ENCODE peak calls at places on chromosomes 11 and 22, in ten cellular contexts. V is germinal center; B is NCI-H526 treated with DMSO at 0.1 percent for 48 hours; X is stimulated activated CD4-positive, alpha-beta T cell treated with anti-CD3 and anti-CD28 coated beads, TNF-alpha, amount 100 ng/mL, for 4 hours; P is activated gamma-delta T cell treated with Interleukin-2 at 50 U/mL for 16 hours; N is stimulated activated CD8-positive, alpha-beta memory T cell treated with anti-CD3 and anti-CD28 coated beads, Interleukin-4, amount 100 ng/mL, for 24 hours; C is amniotic stem cell; L is GM12891; W is NCI-H1092 treated with DMSO at 0.1 percent for 48 hours; G is BJ. E is an unnamed sample.

GRCh38 chr11:105968021-105968697 is 53.9 kb downstream of the MSANTD4 start:
- DNase-seq in V (no peak), B (no peak), X (no peak), P (no peak), N (no peak), C (no peak), L (no peak), W (no peak), G (no peak), E (no peak)

GRCh38 chr22:31148953-31149627 is 8.8 kb upstream of the PLA2G3 start:
- DNase-seq in V (peak; percentile 69), B (peak; percentile 51), X (no peak), P (no peak), N (no peak), C (peak; percentile 41), L (no peak), W (peak; percentile 72), G (no peak), E (no peak)

GRCh38 chr22:39454385-39454871 is 2.4 kb upstream of the MGAT3 start:
- DNase-seq in V (no peak), B (no peak), X (no peak), P (no peak), N (no peak), C (no peak), L (no peak), W (no peak), G (no peak), E (no peak)

GRCh38 chr11:28242596-28242995 is 134.4 kb downstream of the METTL15 start:
- DNase-seq in V (no peak), B (no peak), X (no peak), P (no peak), N (no peak), C (no peak), L (no peak), W (no peak), G (no peak), E (no peak)

GRCh38 chr11:122105009-122105828 is 10.8 kb downstream of the BLID start:
- DNase-seq in V (no peak), B (no peak), X (no peak), P (no peak), N (no peak), C (no peak), L (no peak), W (peak; percentile 43), G (no peak), E (no peak)

GRCh38 chr22:20992456-20993303 is 9.2 kb downstream of the THAP7 start:
- DNase-seq in V (no peak), B (no peak), X (no peak), P (no peak), N (no peak), C (no peak), L (no peak), W (no peak), G (no peak), E (no peak)

GRCh38 chr11:351411-351810 is 17.9 kb upstream of the B4GALNT4 start:
- DNase-seq in V (no peak), B (no peak), X (no peak), P (no peak), N (no peak), C (no peak), L (no peak), W (no peak), G (no peak), E (no peak)

GRCh38 chr11:126113515-126113957 is 50.9 kb upstream of the CDON start:
- DNase-seq in V (no peak), B (peak; percentile 59), X (no peak), P (no peak), N (no peak), C (peak; percentile 95), L (no peak), W (peak; percentile 67), G (peak; percentile 95), E (no peak)

GRCh38 chr11:61690706-61691377 is 10.7 kb downstream of the DAGLA start:
- DNase-seq in V (no peak), B (no peak), X (no peak), P (no peak), N (no peak), C (no peak), L (no peak), W (peak; percentile 90), G (no peak), E (no peak)

GRCh38 chr11:131823772-131824171 is 453.4 kb downstream of the NTM start:
- DNase-seq in V (no peak), B (no peak), X (no peak), P (no peak), N (no peak), C (no peak), L (no peak), W (peak; percentile 4), G (no peak), E (no peak)

GRCh38 chr22:39522567-39523300 is 2.4 kb downstream of the ATF4 start:
- DNase-seq in V (no peak), B (peak; percentile 34), X (no peak), P (no peak), N (no peak), C (no peak), L (no peak), W (peak; percentile 56), G (no peak), E (no peak)

GRCh38 chr11:11020747-11021149 is 162.9 kb upstream of the ZBED5 start:
- DNase-seq in V (no peak), B (peak; percentile 12), X (no peak), P (no peak), N (no peak), C (no peak), L (no peak), W (no peak), G (no peak), E (no peak)

GRCh38 chr11:71563401-71563800 is 2.0 kb upstream of the KRTAP5-10 start:
- DNase-seq in V (peak; percentile 27), B (peak; percentile 20), X (no peak), P (no peak), N (no peak), C (peak; percentile 11), L (peak; percentile 57), W (peak; percentile 12), G (no peak), E (no peak)

GRCh38 chr11:1888811-1889526 is 2.7 kb downstream of the PRR33 start:
- DNase-seq in V (no peak), B (no peak), X (peak; percentile 43), P (peak; percentile 89), N (peak; percentile 62), C (no peak), L (no peak), W (no peak), G (no peak), E (peak; percentile 45)

GRCh38 chr22:42621505-42622002 is 6.9 kb upstream of the POLDIP3 start:
- DNase-seq in V (peak; percentile 85), B (peak; percentile 17), X (peak; percentile 23), P (peak; percentile 46), N (peak; percentile 33), C (peak; percentile 35), L (peak; percentile 88), W (peak; percentile 12), G (no peak), E (no peak)

GRCh38 chr11:18772211-18772610 is 19.4 kb downstream of the PTPN5 start:
- DNase-seq in V (no peak), B (no peak), X (no peak), P (no peak), N (no peak), C (no peak), L (no peak), W (no peak), G (no peak), E (no peak)

GRCh38 chr22:31556627-31557203 is 60.4 kb downstream of the SFI1 start:
- DNase-seq in V (peak; percentile 59), B (no peak), X (no peak), P (no peak), N (no peak), C (no peak), L (no peak), W (peak; percentile 14), G (no peak), E (no peak)

GRCh38 chr11:35463211-35463810 is 44.0 kb upstream of the SLC1A2 start:
- DNase-seq in V (no peak), B (no peak), X (no peak), P (no peak), N (no peak), C (no peak), L (no peak), W (no peak), G (no peak), E (no peak)

GRCh38 chr22:30214703-30215405 is 31.7 kb downstream of the LIF start:
- DNase-seq in V (no peak), B (no peak), X (no peak), P (no peak), N (no peak), C (no peak), L (no peak), W (no peak), G (no peak), E (no peak)

GRCh38 chr11:91981995-91982394 is 242.6 kb upstream of the FAT3 start:
- DNase-seq in V (no peak), B (no peak), X (no peak), P (no peak), N (no peak), C (no peak), L (no peak), W (no peak), G (peak; percentile 99), E (no peak)

E was measured in CD14-positive monocyte.